ENCODE peak calls at places on chromosome 1, in eight cellular contexts. P is fibroblast of pulmonary artery, C is upper lobe of left lung, U is breast epithelium, N is Panc1, A is cardiac fibroblast, O is body of pancreas, X is kidney epithelial cell. D is an unnamed sample.

GRCh38 chr1:232414100-232414499 is 215.8 kb downstream of the SIPA1L2 start:
- DNase-seq in N (no peak), C (no peak), P (no peak), X (no peak), A (no peak), U (no peak), O (no peak), D (no peak)

GRCh38 chr1:230588323-230588746 is 53.9 kb upstream of the COG2 start:
- DNase-seq in C (no peak), X (no peak), O (no peak), A (no peak), P (no peak), U (no peak), N (no peak), D (no peak)

GRCh38 chr1:107124705-107125104 is 16.1 kb upstream of the NTNG1 start:
- DNase-seq in U (no peak), O (no peak), X (no peak), N (no peak), C (no peak), A (no peak), P (no peak), D (no peak)

GRCh38 chr1:76726251-76726650 is 141.0 kb upstream of the ST6GALNAC5 start:
- DNase-seq in U (no peak), N (no peak), P (no peak), A (no peak), C (no peak), X (no peak), O (no peak), D (no peak)

GRCh38 chr1:167059729-167060107 is 30.5 kb downstream of the GPA33 start:
- DNase-seq in N (no peak), A (no peak), C (no peak), X (no peak), U (no peak), P (no peak), O (no peak), D (peak)

GRCh38 chr1:108719253-108719652 is 6.5 kb downstream of the FNDC7 start:
- DNase-seq in X (no peak), U (no peak), C (no peak), A (peak), N (no peak), P (peak), O (no peak), D (no peak)

GRCh38 chr1:155007253-155007828 is 4.7 kb downstream of the ZBTB7B start:
- DNase-seq in A (no peak), C (no peak), P (no peak), O (peak), N (no peak), X (no peak), U (peak), D (no peak)

GRCh38 chr1:43522776-43523480 is 7.8 kb upstream of the PTPRF start:
- DNase-seq in O (peak), P (peak), U (peak), X (peak), A (peak), C (peak), N (peak), D (peak)

GRCh38 chr1:154493276-154493675 is 8.7 kb upstream of the TDRD10 start:
- DNase-seq in A (no peak), O (no peak), P (no peak), X (no peak), U (no peak), C (peak), N (no peak), D (no peak)

GRCh38 chr1:21912038-21912758 is 24.9 kb downstream of the HSPG2 start:
- DNase-seq in C (no peak), O (no peak), U (no peak), X (no peak), N (no peak), A (no peak), P (no peak), D (no peak)

GRCh38 chr1:247358920-247359319 is 27.3 kb upstream of the ZNF496 start:
- DNase-seq in N (no peak), A (peak), U (no peak), X (no peak), P (peak), O (no peak), C (peak), D (peak)

GRCh38 chr1:223289621-223290020 is 74.4 kb downstream of the SUSD4 start:
- DNase-seq in N (no peak), U (no peak), A (peak), O (no peak), C (no peak), X (no peak), P (no peak), D (no peak)

GRCh38 chr1:155013632-155014031 is 11.0 kb downstream of the ZBTB7B start:
- DNase-seq in O (no peak), X (no peak), P (no peak), N (no peak), C (no peak), A (no peak), U (no peak), D (no peak)

GRCh38 chr1:93239862-93240261 is 59.3 kb downstream of the CCDC18 start:
- DNase-seq in A (no peak), U (no peak), N (no peak), X (no peak), C (no peak), P (no peak), O (no peak), D (no peak)

GRCh38 chr1:101136739-101137138 is 100.1 kb upstream of the S1PR1 start:
- DNase-seq in C (no peak), P (peak), X (no peak), U (no peak), N (no peak), O (no peak), A (peak), D (peak)

GRCh38 chr1:180778782-180779398 is 133.8 kb upstream of the KIAA1614 start:
- DNase-seq in P (peak), U (no peak), X (no peak), O (peak), A (peak), C (no peak), N (no peak), D (no peak)

GRCh38 chr1:40341509-40342380 is 24.7 kb upstream of the COL9A2 start:
- DNase-seq in O (no peak), P (no peak), C (no peak), N (no peak), X (no peak), U (no peak), A (no peak), D (no peak)

GRCh38 chr1:211944733-211945500 is 90.4 kb downstream of the INTS7 start:
- DNase-seq in N (no peak), P (peak), C (peak), A (peak), X (peak), U (no peak), O (peak), D (peak)

GRCh38 chr1:93288558-93288957 is 57.1 kb upstream of the DR1 start:
- DNase-seq in U (no peak), P (peak), O (no peak), N (no peak), A (peak), X (no peak), C (peak), D (peak)

GRCh38 chr1:8989821-8990220 is 36.4 kb downstream of the SLC2A7 start:
- DNase-seq in U (no peak), N (no peak), X (no peak), A (peak), P (no peak), C (no peak), O (no peak), D (no peak)

GRCh38 chr1:184622136-184622823 is 132.4 kb downstream of the EDEM3 start:
- DNase-seq in U (peak), A (peak), C (peak), O (peak), N (no peak), X (peak), P (peak), D (peak)

GRCh38 chr1:246121533-246121932 is 385.5 kb downstream of the SMYD3 start:
- DNase-seq in A (peak), O (no peak), N (no peak), X (no peak), C (no peak), P (no peak), U (no peak), D (peak)

GRCh38 chr1:114610546-114611245 is 29.3 kb upstream of the BCAS2 start:
- DNase-seq in P (peak), X (no peak), N (no peak), A (peak), O (no peak), C (no peak), U (no peak), D (peak)

GRCh38 chr1:114607223-114607622 is 25.8 kb upstream of the BCAS2 start:
- DNase-seq in O (no peak), U (no peak), C (no peak), N (no peak), A (no peak), P (peak), X (no peak), D (no peak)

DNA sequence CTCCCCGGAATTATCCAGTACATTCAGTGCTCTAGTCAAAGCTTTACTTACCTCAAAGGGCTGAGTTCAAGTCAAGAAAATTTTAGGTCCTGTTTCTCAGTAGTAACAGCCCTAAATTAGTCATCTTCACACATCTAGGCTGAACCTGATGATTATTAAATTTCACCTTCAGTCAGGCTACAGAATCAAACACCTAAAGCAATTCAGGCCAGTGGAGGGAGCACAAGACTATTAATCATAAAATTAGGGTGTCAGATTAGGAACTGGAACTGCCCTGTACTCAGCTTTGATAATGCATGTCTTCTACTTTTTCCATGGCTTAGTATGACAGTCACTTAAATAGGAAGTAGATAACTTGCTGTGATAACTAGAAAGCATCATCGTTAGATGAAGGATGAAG is 28.4 kb upstream of the BCAS2 start:
- DNase-seq in U (no peak), P (no peak), O (no peak), N (no peak), C (no peak), A (no peak), X (no peak), D (no peak)
- TF ChIP-seq CTCF in U (no peak), P (no peak), O (no peak), N (no peak), C (no peak), A (no peak), X (no peak), D (no peak)

GRCh38 chr1:150979007-150979722 is 2.9 kb upstream of the ANXA9 start:
- DNase-seq in X (no peak), C (peak), A (peak), U (peak), P (peak), N (peak), O (peak), D (peak)
- H3K4me3 ChIP-seq in X (no peak), C (peak), A (no peak), U (peak), P (no peak), N (peak), O (no peak), D (peak)

DNA sequence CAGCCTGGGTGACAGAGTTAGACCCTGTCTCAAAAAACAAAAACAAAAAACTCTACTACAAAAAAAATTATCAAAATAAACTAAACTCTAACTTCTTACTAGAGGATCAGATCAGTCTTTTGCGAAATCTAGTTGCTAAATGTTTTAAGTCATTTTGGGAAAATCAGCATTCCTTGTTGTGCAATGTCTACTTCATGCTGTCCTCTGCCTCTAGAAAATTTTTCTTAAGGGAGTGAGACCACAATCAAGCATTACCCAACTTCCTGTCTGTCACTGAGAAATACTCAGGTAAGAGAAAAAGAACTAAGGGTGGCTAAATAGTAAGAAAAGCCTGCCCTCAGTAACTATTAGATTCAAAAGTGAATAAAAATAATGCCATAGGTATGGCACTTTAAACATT is 67.2 kb upstream of the FOXD3 start:
- DNase-seq in X (peak), N (no peak), O (no peak), P (peak), A (peak), C (no peak), U (no peak), D (peak)
- TF ChIP-seq CTCF in X (no peak), N (no peak), O (no peak), P (no peak), A (no peak), C (no peak), U (no peak), D (no peak)

GRCh38 chr1:32741417-32742131 is 39.0 kb upstream of the SYNC start:
- DNase-seq in U (no peak), P (no peak), A (no peak), O (no peak), X (no peak), C (no peak), N (no peak), D (no peak)
- H3K4me3 ChIP-seq in U (peak), P (peak), A (peak), O (peak), X (peak), C (peak), N (peak), D (peak)

DNA sequence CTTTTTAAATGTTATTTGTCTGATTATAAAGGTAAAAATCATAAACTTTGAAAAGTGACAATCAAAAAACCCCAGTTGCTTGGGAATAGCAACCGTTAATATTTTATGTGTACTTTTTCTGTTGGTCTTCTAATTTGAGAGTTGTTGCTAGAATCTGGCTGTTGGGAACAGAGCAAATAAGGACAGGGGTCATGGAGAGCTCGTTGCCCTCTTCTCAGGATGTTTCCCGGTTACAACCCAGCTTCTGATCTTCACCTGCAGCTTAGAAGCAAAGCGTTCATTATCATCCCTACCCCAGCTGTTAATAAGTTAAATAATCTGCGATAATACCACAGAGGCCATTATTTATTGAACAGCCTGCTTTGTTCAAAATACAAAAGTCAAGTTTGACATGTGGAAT is 22.1 kb upstream of the NFASC start:
- DNase-seq in O (no peak), P (no peak), X (no peak), N (no peak), A (no peak), C (no peak), U (no peak), D (no peak)
- TF ChIP-seq CTCF in O (no peak), P (no peak), X (no peak), N (no peak), A (no peak), C (no peak), U (no peak), D (no peak)

DNA sequence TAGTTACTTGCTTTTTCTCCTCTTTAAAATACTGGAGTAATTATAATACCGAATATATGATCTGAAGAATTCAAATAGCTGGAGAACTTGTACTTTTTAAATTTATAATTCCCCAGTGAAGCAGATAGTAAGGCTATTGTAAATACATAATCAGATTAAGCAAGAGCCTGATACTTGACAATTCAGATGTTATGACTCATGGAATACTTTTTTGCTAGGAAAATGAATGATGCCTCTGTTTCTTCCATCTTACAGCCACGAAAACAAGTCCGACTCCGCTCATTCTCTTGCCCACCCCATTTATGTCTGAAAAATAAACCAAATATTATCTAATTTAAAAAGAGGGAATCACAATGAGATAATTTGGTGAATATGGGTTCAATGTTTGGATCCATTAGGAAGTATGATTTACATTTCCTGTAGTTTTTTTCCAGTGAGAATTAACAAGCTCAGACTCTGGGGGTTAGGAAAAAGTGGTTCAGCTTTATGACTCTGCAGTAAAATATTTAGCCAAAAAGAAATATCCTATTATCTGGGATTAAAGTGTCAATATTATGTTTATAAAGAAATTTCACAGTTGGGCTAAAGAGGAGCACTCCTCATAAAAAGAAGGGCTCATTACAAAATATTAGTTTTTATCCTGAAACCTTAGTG is 50.4 kb upstream of the DAB1 start:
- DNase-seq in A (peak), U (no peak), O (no peak), P (peak), N (no peak), X (no peak), C (no peak), D (peak)
- H3K4me3 ChIP-seq in A (no peak), U (no peak), O (no peak), P (no peak), N (no peak), X (no peak), C (no peak), D (no peak)

GRCh38 chr1:46431695-46432094 is 37.6 kb downstream of the FAAH start:
- DNase-seq in U (no peak), A (no peak), N (no peak), P (no peak), O (no peak), X (no peak), C (no peak), D (no peak)
- TF ChIP-seq CTCF in U (no peak), A (no peak), N (no peak), P (no peak), O (no peak), X (no peak), C (no peak), D (no peak)

DNA sequence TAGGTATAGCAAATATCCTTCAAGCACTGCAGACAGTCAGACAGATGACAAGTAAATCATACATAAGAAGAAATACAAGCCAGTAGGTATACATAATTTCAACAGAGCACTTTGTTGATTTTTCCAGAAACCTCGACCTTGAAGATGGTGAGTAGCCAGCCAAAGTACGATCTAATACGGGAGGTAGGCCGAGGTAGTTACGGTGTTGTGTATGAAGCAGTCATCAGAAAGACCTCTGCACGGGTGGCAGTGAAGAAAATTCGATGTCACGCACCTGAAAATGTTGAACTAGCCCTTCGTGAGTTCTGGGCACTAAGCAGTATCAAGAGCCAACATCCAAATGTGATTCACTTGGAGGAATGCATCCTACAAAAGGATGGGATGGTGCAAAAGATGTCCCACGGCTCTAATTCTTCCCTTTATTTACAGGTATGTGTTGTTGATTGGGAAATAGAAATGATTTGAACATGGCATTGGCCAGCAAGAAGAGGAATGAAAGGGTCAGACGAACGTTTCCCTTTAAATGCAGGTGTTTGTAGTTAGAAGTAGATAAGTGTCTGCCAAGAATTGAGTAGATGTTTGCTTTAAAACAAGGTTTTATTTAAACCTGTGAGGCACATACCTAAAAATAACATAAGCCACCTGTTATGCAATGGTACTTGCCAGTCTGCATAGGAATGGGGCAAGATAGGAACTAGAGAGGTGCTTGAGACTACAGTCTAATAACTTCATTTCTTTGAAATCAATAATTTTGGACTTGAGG is 2.7 kb downstream of the PDIK1L start:
- DNase-seq in U (no peak), X (no peak), A (no peak), O (peak), C (no peak), N (no peak), P (no peak), D (no peak)
- H3K4me3 ChIP-seq in U (no peak), X (no peak), A (no peak), O (no peak), C (no peak), N (no peak), P (no peak), D (no peak)

DNA sequence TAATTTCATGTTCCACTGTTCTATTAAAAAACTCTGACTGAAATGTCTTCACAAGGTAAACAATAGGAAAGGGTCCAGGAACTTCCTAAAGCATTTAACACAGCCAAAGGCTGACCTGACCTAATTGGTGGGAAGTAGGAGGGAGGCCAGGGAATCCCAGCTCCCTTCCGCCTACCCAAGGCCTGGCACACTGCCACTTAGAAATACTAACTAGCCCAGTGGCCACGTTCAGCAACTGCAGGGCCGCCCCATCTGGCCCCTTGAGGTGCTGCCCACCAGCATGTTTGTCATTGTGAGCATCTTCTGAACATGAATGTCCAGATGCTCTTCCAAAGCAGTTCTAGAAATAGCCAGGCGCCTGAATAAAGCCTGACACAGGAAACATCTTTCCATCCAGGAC is 44.7 kb upstream of the BCL9 start:
- DNase-seq in P (peak), O (peak), N (no peak), X (no peak), C (no peak), A (peak), U (no peak), D (peak)
- TF ChIP-seq CTCF in P (peak), O (peak), N (no peak), X (peak), C (peak), A (peak), U (no peak), D (peak)

DNA sequence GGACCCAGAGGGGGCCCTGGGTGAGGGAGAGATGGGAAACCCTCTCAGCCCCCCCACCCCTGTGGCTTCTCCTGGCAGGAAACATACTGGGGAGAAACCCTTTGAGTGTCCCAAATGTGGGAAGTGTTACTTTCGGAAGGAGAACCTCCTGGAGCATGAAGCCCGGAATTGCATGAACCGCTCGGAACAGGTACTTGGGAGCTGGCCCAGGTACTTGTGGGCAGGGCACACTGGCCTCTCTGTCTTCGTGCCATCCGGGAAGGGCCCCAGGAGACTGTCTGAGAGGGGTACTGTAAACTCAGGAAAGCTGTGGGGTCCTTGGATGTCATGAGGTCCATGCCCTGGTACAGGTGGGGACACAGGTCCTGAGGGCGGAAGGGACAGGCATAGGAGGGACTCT is 6.0 kb downstream of the ZBTB48 start:
- DNase-seq in N (no peak), U (no peak), O (no peak), X (no peak), P (no peak), A (no peak), C (peak), D (no peak)
- H3K4me3 ChIP-seq in N (no peak), U (no peak), O (no peak), X (no peak), P (no peak), A (no peak), C (no peak), D (no peak)

D was measured in fibroblast of mammary gland.